ENCODE peak calls at places on chromosomes 7 and 10, in four cellular contexts. U, W, C and H are unnamed samples.

GRCh38 chr10:11234857-11235640 is 217.4 kb downstream of the CELF2 start:
- DNase-seq in U (no peak), W (no peak), C (no peak), H (no peak)

GRCh38 chr10:7483848-7484247 is 73.0 kb upstream of the SFMBT2 start:
- DNase-seq in U (no peak), W (no peak), C (no peak), H (no peak)

GRCh38 chr7:148708026-148708685 is 9.5 kb downstream of the CUL1 start:
- DNase-seq in U (no peak), W (no peak), C (no peak), H (no peak)

GRCh38 chr10:102801496-102801895 is 35.7 kb downstream of the CYP17A1 start:
- DNase-seq in U (no peak), W (peak), C (no peak), H (no peak)

GRCh38 chr7:98681496-98681895 is 64.4 kb downstream of the NPTX2 start:
- DNase-seq in U (no peak), W (no peak), C (no peak), H (no peak)

GRCh38 chr10:31404640-31405039 is 85.6 kb downstream of the ZEB1 start:
- DNase-seq in U (no peak), W (peak), C (no peak), H (no peak)

GRCh38 chr7:123148813-123149212 is 51.0 kb downstream of the SLC13A1 start:
- DNase-seq in U (no peak), W (no peak), C (no peak), H (no peak)

GRCh38 chr7:33495207-33495606 is 365.8 kb downstream of the BBS9 start:
- DNase-seq in U (no peak), W (peak), C (no peak), H (no peak)

GRCh38 chr10:92124524-92125168 is 166.2 kb downstream of the CPEB3 start:
- DNase-seq in U (no peak), W (peak), C (no peak), H (no peak)

GRCh38 chr10:114172776-114173555 is 1.0 kb downstream of the CCDC186 start:
- DNase-seq in U (no peak), W (peak), C (no peak), H (no peak)

GRCh38 chr10:26437637-26438461 is at the start of gene APBB1IP:
- DNase-seq in U (peak), W (peak), C (peak), H (no peak)

GRCh38 chr10:16592327-16592854 is 70.7 kb upstream of the C1QL3 start:
- DNase-seq in U (no peak), W (no peak), C (no peak), H (no peak)

GRCh38 chr10:13681095-13681494 is 94.3 kb downstream of the PRPF18 start:
- DNase-seq in U (no peak), W (no peak), C (no peak), H (no peak)

GRCh38 chr7:79984210-79984609 is 150.4 kb upstream of the GNAI1 start:
- DNase-seq in U (no peak), W (peak), C (no peak), H (no peak)

GRCh38 chr10:6995339-6995738 is 415.3 kb upstream of the PRKCQ start:
- DNase-seq in U (no peak), W (no peak), C (no peak), H (no peak)

GRCh38 chr10:78953124-78954008 is 115.4 kb upstream of the ZMIZ1 start:
- DNase-seq in U (no peak), W (peak), C (no peak), H (no peak)

GRCh38 chr7:90298145-90299038 is 22.7 kb downstream of the FAM237B start:
- DNase-seq in U (no peak), W (peak), C (no peak), H (no peak)

GRCh38 chr10:127945335-127945734 is 38.4 kb downstream of the PTPRE start:
- DNase-seq in U (no peak), W (peak), C (no peak), H (no peak)

GRCh38 chr10:32332299-32332750 is 14.6 kb downstream of the EPC1 start:
- DNase-seq in U (no peak), W (peak), C (peak), H (no peak)

GRCh38 chr10:65827344-65827743 is 1098.5 kb upstream of the LRRTM3 start:
- DNase-seq in U (no peak), W (peak), C (no peak), H (no peak)

GRCh38 chr10:99966306-99966705 is 43.4 kb downstream of the DNMBP start:
- DNase-seq in U (no peak), W (peak), C (no peak), H (no peak)

GRCh38 chr7:82740246-82740848 is 296.8 kb upstream of the CACNA2D1 start:
- DNase-seq in U (no peak), W (peak), C (no peak), H (peak)

GRCh38 chr7:21944616-21945373 is 904 bp downstream of the CDCA7L start:
- DNase-seq in U (peak), W (peak), C (peak), H (no peak)

GRCh38 chr10:114940735-114941134 is 2.7 kb downstream of the TRUB1 start:
- DNase-seq in U (no peak), W (peak), C (no peak), H (no peak)

GRCh38 chr10:97355571-97355975 is 21.0 kb upstream of the FRAT2 start:
- DNase-seq in U (no peak), W (peak), C (no peak), H (no peak)

GRCh38 chr10:97180367-97180763 is 5.4 kb downstream of the SLIT1 start:
- DNase-seq in U (no peak), W (no peak), C (no peak), H (no peak)

GRCh38 chr10:74937446-74937935 is 111.1 kb downstream of the KAT6B start:
- DNase-seq in U (no peak), W (no peak), C (no peak), H (no peak)

GRCh38 chr7:44080686-44081265 is 1.6 kb downstream of the POLM start:
- DNase-seq in U (peak), W (no peak), C (no peak), H (no peak)

GRCh38 chr7:9192969-9193368 is 759.6 kb downstream of the NXPH1 start:
- DNase-seq in U (no peak), W (no peak), C (no peak), H (no peak)

GRCh38 chr7:104643587-104644217 is 315.3 kb downstream of the LHFPL3 start:
- DNase-seq in U (no peak), W (peak), C (no peak), H (peak)
- TF ChIP-seq CTCF in U (no peak), W (peak), C (no peak), H (peak)

DNA sequence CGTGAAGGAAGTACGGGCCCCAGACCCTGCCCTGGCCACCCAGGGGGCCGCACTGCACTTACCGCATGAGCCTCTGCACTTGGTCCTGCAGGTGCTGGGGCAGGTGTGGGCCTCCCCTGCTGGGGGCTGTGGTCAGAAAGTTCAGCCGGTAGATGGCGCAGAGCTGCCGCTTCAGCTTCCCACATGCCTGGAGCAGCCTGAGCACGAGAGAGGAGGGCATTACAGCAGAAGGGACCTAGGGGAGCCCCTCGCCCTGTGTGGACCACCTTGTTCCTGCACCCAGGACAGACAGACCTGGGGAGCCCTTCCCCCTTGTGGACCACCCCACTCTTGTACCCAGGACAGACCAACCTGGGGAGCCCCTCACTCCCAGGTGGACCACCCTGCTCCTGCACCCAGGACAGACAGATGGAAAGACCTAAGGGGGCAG is 8.7 kb upstream of the PYROXD2 start:
- DNase-seq in U (no peak), W (no peak), C (no peak), H (no peak)
- TF ChIP-seq CTCF in U (no peak), W (no peak), C (no peak), H (peak)

GRCh38 chr10:30270247-30270646 is 78.8 kb downstream of the MTPAP start:
- DNase-seq in U (no peak), W (peak), C (no peak), H (no peak)
- TF ChIP-seq CTCF in U (no peak), W (no peak), C (no peak), H (peak)

DNA sequence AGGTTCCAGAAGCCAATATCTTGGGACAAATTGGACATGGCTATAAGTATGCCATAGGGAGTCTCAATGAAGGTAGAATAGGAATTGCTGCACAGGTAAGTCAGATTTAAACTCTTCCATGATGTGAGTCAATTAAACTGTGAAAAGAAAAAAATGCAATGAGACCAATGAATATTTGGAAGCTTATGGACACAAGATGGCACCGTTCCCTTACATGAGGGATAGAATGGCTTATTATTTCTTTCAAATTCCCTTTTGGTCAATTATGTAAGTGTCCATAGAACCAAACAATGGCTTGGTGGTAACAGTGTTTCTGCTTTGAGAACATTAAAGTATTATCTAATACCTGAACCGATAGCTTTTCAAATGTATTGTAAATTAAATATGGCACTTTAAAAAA is 35.6 kb downstream of the ACADSB start:
- DNase-seq in U (no peak), W (peak), C (no peak), H (no peak)
- TF ChIP-seq CTCF in U (no peak), W (no peak), C (no peak), H (peak)

DNA sequence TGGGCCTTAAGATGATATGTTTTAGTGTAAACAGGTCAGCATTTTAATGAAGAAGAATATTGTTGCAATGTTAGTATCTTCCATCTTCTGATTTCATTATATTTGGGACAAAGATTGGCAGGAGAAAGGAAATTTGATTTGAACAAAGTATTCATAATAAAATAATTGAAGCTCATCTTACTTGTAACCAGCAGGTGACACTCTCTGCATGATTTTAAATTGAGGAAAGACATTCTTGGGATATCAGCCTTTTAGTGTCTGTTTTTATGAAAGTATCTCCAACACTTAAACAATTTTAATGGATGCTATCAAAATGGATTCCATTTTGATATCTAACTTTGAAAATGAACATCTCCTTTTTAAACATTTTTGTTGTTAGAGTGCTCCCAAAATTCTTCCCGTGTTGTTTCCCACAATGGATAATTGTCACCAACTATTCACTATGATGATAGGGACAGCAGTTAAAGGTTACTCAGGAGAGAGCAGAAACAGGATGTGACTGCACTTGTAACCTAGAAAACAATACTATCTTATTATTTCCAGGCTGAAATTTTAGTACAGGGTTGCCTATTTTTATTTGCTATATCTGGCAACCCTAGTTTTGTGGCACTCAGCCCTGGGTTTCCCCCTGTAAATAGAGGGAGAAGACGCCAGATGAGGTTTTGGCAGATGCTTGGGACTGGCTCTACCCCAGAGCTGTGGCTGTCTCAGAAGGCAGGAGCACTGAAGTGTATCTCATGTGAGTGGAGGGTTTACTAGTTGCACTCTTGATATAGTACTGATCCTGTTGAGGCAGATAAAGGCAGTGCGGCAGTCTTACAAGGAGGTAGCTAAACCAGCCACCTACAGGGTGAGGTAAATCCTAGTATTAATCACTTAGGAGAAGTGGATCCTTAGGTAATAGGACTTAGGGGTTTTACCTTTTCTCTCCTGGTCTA is 31.0 kb upstream of the ABCB4 start:
- DNase-seq in U (no peak), W (peak), C (no peak), H (no peak)
- TF ChIP-seq CTCF in U (no peak), W (peak), C (peak), H (peak)

GRCh38 chr7:953547-954327 is 743 bp downstream of the ADAP1 start:
- DNase-seq in U (peak), W (peak), C (no peak), H (no peak)

GRCh38 chr7:951881-952547 is 2.5 kb downstream of the ADAP1 start:
- DNase-seq in U (peak), W (no peak), C (no peak), H (no peak)

GRCh38 chr7:952548-953441 is 1.7 kb downstream of the ADAP1 start:
- DNase-seq in U (peak), W (no peak), C (no peak), H (no peak)

GRCh38 chr7:956031-956430 is 1.6 kb upstream of the ADAP1 start:
- DNase-seq in U (peak), W (no peak), C (no peak), H (no peak)

GRCh38 chr7:954330-955238 is at the start of gene ADAP1:
- DNase-seq in U (peak), W (peak), C (peak), H (peak)
- TF ChIP-seq CTCF in U (no peak), W (no peak), C (no peak), H (peak)

DNA sequence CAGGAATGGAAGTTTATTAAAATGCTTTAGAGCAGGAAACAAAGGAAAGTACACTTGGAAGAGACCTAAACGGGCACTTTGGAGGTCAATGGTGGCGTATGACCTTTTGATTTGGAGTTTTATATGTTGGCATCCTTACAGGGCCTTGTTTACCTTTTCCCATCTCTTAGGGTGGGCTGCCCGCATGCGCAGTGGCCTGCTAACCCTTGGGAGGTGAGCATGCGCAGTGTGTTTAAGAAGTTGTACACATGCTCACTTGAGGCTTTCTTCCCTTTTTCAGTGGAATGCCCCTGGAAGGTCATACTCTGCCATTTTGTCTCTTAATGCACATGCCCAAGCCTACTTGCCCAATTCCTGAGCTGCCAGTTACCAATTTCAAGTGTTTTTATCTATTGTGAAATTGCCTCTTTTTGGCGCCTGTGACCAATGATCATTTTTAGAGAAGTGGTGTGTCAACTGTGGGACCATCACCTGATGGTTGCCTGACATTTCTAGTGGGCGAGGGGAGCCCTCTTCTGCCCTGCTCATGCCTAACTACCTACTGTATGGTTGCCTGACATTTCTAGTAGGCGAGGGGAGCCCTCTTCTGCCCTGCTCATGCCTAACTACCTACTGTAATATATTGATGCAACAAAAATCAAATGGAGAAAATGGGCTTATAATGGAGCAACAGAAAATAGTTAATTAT is 138.0 kb downstream of the PPP1R9A start:
- DNase-seq in U (no peak), W (peak), C (no peak), H (no peak)
- TF ChIP-seq CTCF in U (peak), W (peak), C (no peak), H (no peak)

GRCh38 chr10:51086695-51087094 is 12.4 kb downstream of the PRKG1 start:
- DNase-seq in U (no peak), W (no peak), C (no peak), H (no peak)

GRCh38 chr10:51082857-51083256 is 8.6 kb downstream of the PRKG1 start:
- DNase-seq in U (no peak), W (no peak), C (no peak), H (no peak)

GRCh38 chr10:51079766-51080165 is 5.5 kb downstream of the PRKG1 start:
- DNase-seq in U (no peak), W (no peak), C (no peak), H (no peak)

GRCh38 chr10:51085204-51085603 is 10.9 kb downstream of the PRKG1 start:
- DNase-seq in U (no peak), W (no peak), C (no peak), H (no peak)

DNA sequence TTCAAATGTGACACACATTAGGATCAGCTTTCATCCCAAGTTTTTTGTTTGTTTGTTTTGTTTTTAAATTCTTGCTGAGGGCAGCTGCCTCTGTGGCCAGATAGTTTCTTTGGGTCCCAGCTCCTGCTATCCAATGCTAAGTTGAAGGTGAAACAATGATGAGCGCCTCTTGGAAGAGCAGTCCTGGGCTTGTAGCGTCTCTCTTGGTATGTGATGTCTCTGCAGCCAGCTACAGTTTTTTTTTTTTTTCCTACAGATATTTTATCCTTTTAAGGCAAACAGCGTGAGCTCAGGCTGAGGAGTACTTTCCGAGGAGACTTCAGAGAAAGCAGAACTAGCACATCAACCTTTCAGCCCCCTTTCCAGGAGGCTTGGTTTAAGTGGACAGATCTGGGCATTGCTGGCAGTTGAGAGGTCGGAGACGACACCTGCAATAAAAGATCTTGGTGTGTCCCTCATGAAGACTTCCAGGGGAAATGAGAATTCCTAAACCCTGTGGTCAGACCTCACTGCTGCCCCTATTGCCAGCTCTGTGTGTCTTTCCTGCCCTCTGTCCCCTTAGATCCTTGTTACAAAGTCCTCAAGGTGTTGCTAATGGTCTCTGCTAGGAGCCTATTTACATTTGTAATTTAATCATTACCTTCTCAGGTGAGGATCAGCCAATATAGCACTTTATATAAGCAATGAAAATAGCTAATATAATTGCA is 9.1 kb downstream of the PRKG1 start:
- DNase-seq in U (no peak), W (peak), C (no peak), H (no peak)
- TF ChIP-seq CTCF in U (no peak), W (peak), C (no peak), H (no peak)